ENCODE peak calls at places on chromosomes 4 and X, in five cellular contexts. K is left lung, G is A549, O is mammary epithelial cell, M is glutamatergic neuron. D is an unnamed sample.

GRCh38 chrX:151538190-151539122 is 25.0 kb upstream of the PASD1 start:
- DNase-seq in M (no peak), K (no peak), O (peak; percentile 21), G (peak; percentile 6), D (no peak)

GRCh38 chr4:10098770-10099139 is 17.8 kb downstream of the WDR1 start:
- DNase-seq in M (no peak), O (peak; percentile 61), K (peak; percentile 60), G (no peak), D (peak; percentile 58)

GRCh38 chr4:100414016-100414790 is 103.6 kb downstream of the EMCN start:
- DNase-seq in K (no peak), O (no peak), G (no peak), M (no peak), D (no peak)

GRCh38 chrX:115560978-115561604 is at the start of gene PLS3:
- DNase-seq in O (peak; percentile 81), M (peak; percentile 71), K (peak; percentile 87), G (peak; percentile 94), D (peak; percentile 88)

GRCh38 chrX:96405842-96406241 is 278.8 kb upstream of the DIAPH2 start:
- DNase-seq in K (no peak), O (no peak), G (no peak), M (no peak), D (no peak)

GRCh38 chr4:21307709-21308108 is 607.5 kb downstream of the PACRGL start:
- DNase-seq in K (no peak), G (no peak), M (no peak), O (no peak), D (no peak)

GRCh38 chrX:123339201-123339905 is 155.3 kb downstream of the GRIA3 start:
- DNase-seq in M (no peak), O (peak; percentile 49), G (peak; percentile 3), K (no peak), D (peak; percentile 12)

GRCh38 chr4:168803727-168804126 is 206.3 kb downstream of the CBR4 start:
- DNase-seq in O (peak; percentile 90), K (no peak), G (no peak), M (no peak), D (peak; percentile 64)

GRCh38 chrX:153802513-153803045 is 8.1 kb downstream of the SSR4 start:
- DNase-seq in O (no peak), G (no peak), M (no peak), K (no peak), D (no peak)

GRCh38 chr4:1595789-1596325 is 88.3 kb downstream of the FAM53A start:
- DNase-seq in M (peak; percentile 6), G (no peak), O (no peak), K (no peak), D (no peak)

GRCh38 chr4:137749466-137749865 is 217.2 kb upstream of the PCDH18 start:
- DNase-seq in G (no peak), K (no peak), O (no peak), M (no peak), D (peak; percentile 82)

GRCh38 chr4:149265645-149266044 is 550.0 kb downstream of the IQCM start:
- DNase-seq in M (no peak), O (no peak), G (no peak), K (no peak), D (no peak)

GRCh38 chr4:110550260-110550659 is 72.6 kb downstream of the PITX2 start:
- DNase-seq in M (no peak), G (no peak), K (no peak), O (peak; percentile 4), D (peak; percentile 37)

GRCh38 chr4:81786063-81786763 is 314.5 kb upstream of the RASGEF1B start:
- DNase-seq in O (no peak), G (no peak), K (no peak), M (no peak), D (peak; percentile 46)

GRCh38 chr4:102761478-102761790 is 666 bp upstream of the MANBA start:
- DNase-seq in G (no peak), O (no peak), M (no peak), K (no peak), D (peak; percentile 21)

GRCh38 chrX:132602701-132603100 is 113.9 kb upstream of the MBNL3 start:
- DNase-seq in M (no peak), K (no peak), G (no peak), O (no peak), D (no peak)

GRCh38 chrX:66638591-66639500 is at the start of gene EDA2R:
- DNase-seq in O (peak; percentile 89), G (peak; percentile 88), M (peak; percentile 22), K (no peak), D (peak; percentile 88)

GRCh38 chr4:121462660-121463261 is 81.9 kb upstream of the QRFPR start:
- DNase-seq in M (no peak), O (peak; percentile 54), G (peak; percentile 62), K (no peak), D (peak; percentile 84)

GRCh38 chr4:86261634-86262033 is 98.2 kb downstream of the MAPK10 start:
- DNase-seq in M (no peak), O (no peak), K (no peak), G (no peak), D (no peak)

GRCh38 chrX:40104649-40105015 is 6.9 kb upstream of the BCOR start:
- DNase-seq in G (no peak), M (peak; percentile 46), O (peak; percentile 37), K (peak; percentile 86), D (peak; percentile 77)

GRCh38 chrX:23810279-23810678 is 27.3 kb downstream of the SAT1 start:
- DNase-seq in O (no peak), K (no peak), M (no peak), G (no peak), D (no peak)

GRCh38 chr4:85491527-85491926 is 16.6 kb downstream of the ARHGAP24 start:
- DNase-seq in K (no peak), M (peak; percentile 18), O (no peak), G (no peak), D (no peak)

GRCh38 chr4:8319061-8319460 is 49.5 kb downstream of the HTRA3 start:
- DNase-seq in O (no peak), K (no peak), G (no peak), M (no peak), D (no peak)

GRCh38 chr4:135382280-135382679 is 1180.7 kb upstream of the PABPC4L start:
- DNase-seq in G (peak; percentile 3), O (no peak), K (peak; percentile 24), M (peak; percentile 27), D (no peak)

GRCh38 chrX:48521353-48522243 is at the start of gene EBP:
- DNase-seq in O (peak; percentile 94), M (peak; percentile 86), K (peak; percentile 91), G (peak; percentile 94), D (peak; percentile 84)

GRCh38 chrX:95835223-95835622 is 849.4 kb upstream of the DIAPH2 start:
- DNase-seq in G (no peak), K (no peak), M (no peak), O (no peak), D (no peak)

GRCh38 chr4:10664408-10664807 is 20.2 kb downstream of the CLNK start:
- DNase-seq in M (no peak), O (peak; percentile 45), K (no peak), G (peak; percentile 0), D (peak; percentile 92)

GRCh38 chrX:19629541-19629940 is 114.2 kb upstream of the MAP3K15 start:
- DNase-seq in O (no peak), K (no peak), M (no peak), G (no peak), D (no peak)

GRCh38 chrX:86407371-86407770 is 259.1 kb downstream of the DACH2 start:
- DNase-seq in O (no peak), K (no peak), G (no peak), M (no peak), D (no peak)

GRCh38 chr4:183823394-183823793 is 81.7 kb upstream of the STOX2 start:
- DNase-seq in M (no peak), O (peak; percentile 76), G (peak; percentile 31), K (no peak), D (peak; percentile 57)

GRCh38 chr4:12041828-12042227 is 613.1 kb upstream of the HS3ST1 start:
- DNase-seq in M (no peak), K (no peak), G (no peak), O (peak; percentile 1), D (peak; percentile 35)

GRCh38 chr4:109025471-109026076 is 262.7 kb upstream of the ETNPPL start:
- DNase-seq in M (no peak), O (no peak), G (no peak), K (no peak), D (no peak)

DNA sequence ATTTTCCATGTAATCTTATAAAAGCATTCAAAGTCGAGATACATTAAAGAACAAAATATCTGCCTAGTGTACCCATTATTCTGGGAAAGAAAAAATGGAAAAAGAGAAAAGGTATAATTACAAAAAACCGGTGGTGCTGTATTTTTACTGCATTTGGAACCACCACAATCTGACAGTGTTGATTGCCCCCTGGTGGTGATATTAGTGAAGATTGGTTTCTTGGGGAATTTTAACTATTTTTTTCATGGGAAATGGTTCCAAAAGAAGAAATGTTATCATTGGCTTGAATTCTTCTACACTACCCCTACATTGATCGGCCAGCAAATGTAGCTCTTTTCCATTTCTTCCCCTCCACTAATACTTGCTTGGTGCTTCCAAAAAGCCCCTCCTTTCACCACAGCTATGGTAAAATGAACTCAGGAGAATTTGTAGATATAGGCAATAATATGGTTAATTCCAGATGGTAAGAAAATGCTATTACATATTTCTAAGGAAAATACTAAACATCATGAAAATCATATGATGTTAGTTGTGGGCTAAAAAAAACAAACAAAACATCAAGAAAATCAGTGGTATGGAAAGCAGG is 50.0 kb downstream of the COX18 start:
- DNase-seq in O (peak; percentile 19), M (no peak), K (no peak), G (peak; percentile 18), D (peak; percentile 74)
- TF ChIP-seq CTCF in O (peak; percentile 62), M (peak; percentile 96), K (peak; percentile 67), G (peak; percentile 73), D (peak; percentile 58)

GRCh38 chr4:170198742-170199141 is 109.0 kb upstream of the AADAT start:
- DNase-seq in M (no peak), K (no peak), G (no peak), O (no peak), D (no peak)
- TF ChIP-seq CTCF in M (no peak), K (peak; percentile 9), G (no peak), O (peak; percentile 62), D (no peak)

GRCh38 chrX:105189093-105189492 is 31.4 kb downstream of the TEX13A start:
- DNase-seq in K (no peak), O (no peak), G (no peak), M (no peak), D (no peak)

GRCh38 chrX:105191878-105192277 is 28.6 kb downstream of the TEX13A start:
- DNase-seq in K (no peak), G (peak; percentile 10), O (peak; percentile 20), M (peak; percentile 52), D (peak; percentile 10)

DNA sequence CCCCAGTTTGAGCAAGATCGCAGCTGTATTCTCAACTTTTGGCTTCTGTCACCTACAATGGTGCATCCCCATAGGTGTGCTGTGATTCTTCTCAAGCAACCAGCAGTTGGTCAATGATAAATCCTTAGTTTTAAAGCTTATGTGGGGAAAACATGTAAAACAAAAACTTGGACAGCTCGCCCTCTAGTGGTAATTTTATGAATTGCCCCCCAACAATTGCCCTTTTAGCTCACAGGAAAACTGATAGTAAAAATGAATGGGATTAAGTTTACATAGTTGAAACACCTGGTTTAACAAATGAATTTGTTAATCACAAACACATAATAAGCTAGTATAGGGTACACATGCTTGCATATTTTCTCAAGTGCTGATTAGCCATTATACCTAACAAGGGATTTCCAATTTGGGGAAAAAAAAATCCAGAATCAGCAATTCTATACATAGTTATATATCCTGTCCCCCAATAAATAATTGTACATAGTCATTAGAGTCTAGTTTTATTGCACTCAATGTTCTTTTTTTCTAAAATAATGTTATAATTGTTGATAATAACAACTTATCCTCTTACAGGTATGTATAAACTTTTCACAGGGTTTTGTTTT is 30.1 kb downstream of the TEX13A start:
- DNase-seq in M (no peak), G (peak; percentile 28), K (no peak), O (peak; percentile 22), D (peak; percentile 43)
- TF ChIP-seq CTCF in M (peak; percentile 83), G (peak; percentile 55), K (peak; percentile 90), O (peak; percentile 78), D (peak; percentile 68)

GRCh38 chr4:17934286-17934685 is 87.3 kb downstream of the LCORL start:
- DNase-seq in K (no peak), G (no peak), O (no peak), M (no peak), D (peak; percentile 27)
- TF ChIP-seq CTCF in K (no peak), G (no peak), O (peak; percentile 13), M (no peak), D (peak; percentile 22)

D was measured in fibroblast of pulmonary artery.